ENCODE peak calls at places on chromosomes 16 and 17, in four cellular contexts. C is RWPE2, Z is hepatocyte, M is adrenal gland. L is an unnamed sample.

GRCh38 chr17:71501716-71502115 is 619.1 kb upstream of the SOX9 start:
- DNase-seq in C (no peak), Z (no peak), M (no peak), L (no peak)

GRCh38 chr16:8859913-8860881 is 8.6 kb downstream of the CARHSP1 start:
- DNase-seq in C (no peak), Z (peak; percentile 73), M (no peak), L (peak; percentile 61)

GRCh38 chr16:69396187-69397061 is 10.6 kb upstream of the TERF2 start:
- DNase-seq in C (no peak), Z (peak; percentile 95), M (peak; percentile 85), L (no peak)

GRCh38 chr17:79621151-79621940 is 10.5 kb upstream of the RBFOX3 start:
- DNase-seq in C (peak; percentile 25), Z (no peak), M (peak; percentile 3), L (peak; percentile 65)

GRCh38 chr16:86018487-86018886 is 119.5 kb downstream of the IRF8 start:
- DNase-seq in C (peak; percentile 10), Z (peak; percentile 64), M (no peak), L (peak; percentile 19)

GRCh38 chr16:66662445-66663194 is 33.9 kb downstream of the CMTM4 start:
- DNase-seq in C (no peak), Z (peak; percentile 20), M (no peak), L (no peak)

GRCh38 chr17:41775394-41776226 is 10.9 kb downstream of the JUP start:
- DNase-seq in C (no peak), Z (no peak), M (no peak), L (no peak)

GRCh38 chr17:59296190-59296589 is 35.3 kb upstream of the YPEL2 start:
- DNase-seq in C (no peak), Z (no peak), M (no peak), L (no peak)

GRCh38 chr17:78826836-78827509 is 13.6 kb downstream of the USP36 start:
- DNase-seq in C (no peak), Z (no peak), M (peak; percentile 44), L (no peak)

GRCh38 chr16:49277766-49278566 is 3.7 kb downstream of the CBLN1 start:
- DNase-seq in C (no peak), Z (no peak), M (no peak), L (no peak)

GRCh38 chr16:1108299-1109252 is 12.5 kb upstream of the C1QTNF8 start:
- DNase-seq in C (no peak), Z (no peak), M (peak; percentile 87), L (no peak)

GRCh38 chr16:46862555-46863447 is 21.4 kb upstream of the GPT2 start:
- DNase-seq in C (no peak), Z (no peak), M (no peak), L (no peak)

GRCh38 chr17:36545465-36546417 is 1.0 kb downstream of the GGNBP2 start:
- DNase-seq in C (peak; percentile 97), Z (peak; percentile 99), M (peak; percentile 97), L (peak; percentile 99)

GRCh38 chr17:8791910-8792270 is 7.3 kb downstream of the MFSD6L start:
- DNase-seq in C (no peak), Z (no peak), M (no peak), L (no peak)

GRCh38 chr16:91484-91883 is 13.5 kb downstream of the MPG start:
- DNase-seq in C (no peak), Z (peak; percentile 63), M (no peak), L (no peak)

GRCh38 chr17:72342582-72343527 is 222.0 kb downstream of the SOX9 start:
- DNase-seq in C (no peak), Z (no peak), M (no peak), L (no peak)

GRCh38 chr17:81294512-81295030 is 536 bp downstream of the SLC38A10 start:
- DNase-seq in C (no peak), Z (peak; percentile 59), M (no peak), L (peak; percentile 84)

GRCh38 chr16:28876973-28877641 is 1.2 kb upstream of the ATP2A1 start:
- DNase-seq in C (no peak), Z (no peak), M (no peak), L (no peak)

GRCh38 chr16:56301391-56301850 is 110.1 kb downstream of the GNAO1 start:
- DNase-seq in C (no peak), Z (no peak), M (no peak), L (peak; percentile 27)

GRCh38 chr17:77849203-77849602 is 109.3 kb upstream of the TNRC6C start:
- DNase-seq in C (no peak), Z (no peak), M (no peak), L (no peak)

GRCh38 chr16:57897053-57897784 is 73.7 kb downstream of the CNGB1 start:
- DNase-seq in C (no peak), Z (no peak), M (no peak), L (no peak)

GRCh38 chr16:17026600-17027242 is 444.0 kb downstream of the XYLT1 start:
- DNase-seq in C (no peak), Z (no peak), M (no peak), L (no peak)

GRCh38 chr17:39800540-39800939 is 62.8 kb downstream of the GRB7 start:
- DNase-seq in C (no peak), Z (no peak), M (no peak), L (no peak)

GRCh38 chr16:89615596-89616090 is 2.2 kb downstream of the DPEP1 start:
- DNase-seq in C (peak; percentile 76), Z (no peak), M (no peak), L (no peak)
- TF ChIP-seq CTCF in C (peak; percentile 70), Z (peak; percentile 64), M (peak; percentile 56), L (peak; percentile 86)

GRCh38 chr17:5913641-5914040 is 156.5 kb upstream of the WSCD1 start:
- DNase-seq in C (no peak), Z (no peak), M (no peak), L (no peak)

GRCh38 chr17:5911919-5912318 is 158.3 kb upstream of the WSCD1 start:
- DNase-seq in C (no peak), Z (no peak), M (no peak), L (no peak)

GRCh38 chr17:5919104-5919503 is 151.1 kb upstream of the WSCD1 start:
- DNase-seq in C (no peak), Z (no peak), M (no peak), L (peak; percentile 13)

GRCh38 chr17:5912927-5913565 is 157.1 kb upstream of the WSCD1 start:
- DNase-seq in C (no peak), Z (no peak), M (no peak), L (no peak)

DNA sequence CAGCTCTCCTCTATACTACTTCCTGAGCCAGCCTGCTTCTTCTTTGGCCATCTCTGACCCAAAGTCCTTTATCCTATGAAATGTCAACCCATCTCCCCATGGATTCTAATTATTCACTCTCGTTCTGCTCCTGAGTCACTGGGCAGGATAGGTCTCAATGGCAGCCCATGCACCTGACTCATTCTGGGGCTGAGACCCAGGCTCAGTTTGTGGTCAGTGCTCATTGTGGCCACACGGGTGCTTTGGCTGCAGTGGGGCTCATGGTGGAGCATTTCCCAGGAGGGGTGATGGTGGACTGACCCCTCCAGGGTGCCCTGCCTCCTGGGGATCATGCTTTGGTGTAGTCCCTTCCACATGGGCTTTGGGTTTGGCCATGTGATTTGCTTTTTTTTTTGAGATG is 154.8 kb upstream of the WSCD1 start:
- DNase-seq in C (no peak), Z (no peak), M (no peak), L (no peak)
- TF ChIP-seq CTCF in C (no peak), Z (no peak), M (no peak), L (no peak)

GRCh38 chr17:75759457-75759856 is 5.5 kb downstream of the GALK1 start:
- DNase-seq in C (peak; percentile 68), Z (peak; percentile 35), M (no peak), L (peak; percentile 46)

GRCh38 chr17:75755990-75756389 is 9.0 kb downstream of the GALK1 start:
- DNase-seq in C (no peak), Z (no peak), M (no peak), L (no peak)

GRCh38 chr17:75757086-75757681 is 7.8 kb downstream of the GALK1 start:
- DNase-seq in C (peak; percentile 74), Z (no peak), M (no peak), L (no peak)

GRCh38 chr17:75756451-75757085 is 8.4 kb downstream of the GALK1 start:
- DNase-seq in C (peak; percentile 74), Z (no peak), M (no peak), L (no peak)

DNA sequence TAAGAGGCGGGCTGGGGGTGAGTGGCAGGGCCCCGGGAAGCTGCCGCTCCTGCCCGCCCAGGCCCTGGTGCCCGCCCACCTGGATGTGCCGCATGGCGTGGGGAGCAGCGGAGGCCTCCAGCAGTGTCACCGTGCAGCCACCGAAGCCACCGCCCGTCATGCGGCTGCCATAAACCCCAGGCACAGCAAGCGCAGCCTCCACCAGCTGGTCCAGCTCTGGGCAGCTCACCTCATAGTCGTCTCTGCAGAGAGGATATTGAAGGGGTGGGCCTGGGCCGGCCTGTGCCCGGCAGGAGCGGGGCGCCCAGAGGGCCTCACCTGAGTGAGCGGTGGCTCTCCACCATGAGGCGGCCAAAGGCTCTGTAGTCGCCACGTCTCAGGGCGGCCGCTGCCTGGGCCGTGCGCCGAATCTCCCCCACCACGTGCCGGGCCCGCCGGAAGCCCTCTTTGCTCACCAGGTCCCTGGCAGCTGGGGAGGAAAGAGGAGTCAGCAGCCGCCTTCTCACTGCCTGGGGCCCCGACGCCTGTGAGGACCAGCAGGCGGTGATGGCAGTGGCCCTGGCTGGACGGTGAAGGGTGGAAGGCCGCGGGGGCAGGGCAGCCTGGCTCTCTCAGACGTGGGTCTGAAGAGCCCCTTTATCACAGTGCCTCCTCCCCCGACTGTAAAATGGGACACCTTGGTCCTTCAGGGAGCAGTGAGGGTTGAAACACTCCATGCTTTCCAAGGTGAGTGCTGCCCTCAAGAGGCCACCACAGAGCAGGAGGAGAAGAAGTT is 6.7 kb downstream of the GALK1 start:
- DNase-seq in C (peak; percentile 73), Z (no peak), M (no peak), L (no peak)
- TF ChIP-seq CTCF in C (peak; percentile 35), Z (peak; percentile 23), M (no peak), L (peak; percentile 67)

GRCh38 chr16:12229759-12230594 is 253.4 kb downstream of the SNX29 start:
- DNase-seq in C (no peak), Z (peak; percentile 32), M (no peak), L (no peak)

GRCh38 chr16:12225816-12226480 is 249.4 kb downstream of the SNX29 start:
- DNase-seq in C (no peak), Z (no peak), M (no peak), L (no peak)

GRCh38 chr16:12228079-12228606 is 251.6 kb downstream of the SNX29 start:
- DNase-seq in C (no peak), Z (no peak), M (no peak), L (no peak)

GRCh38 chr16:12231666-12232065 is 255.1 kb downstream of the SNX29 start:
- DNase-seq in C (no peak), Z (no peak), M (no peak), L (no peak)

DNA sequence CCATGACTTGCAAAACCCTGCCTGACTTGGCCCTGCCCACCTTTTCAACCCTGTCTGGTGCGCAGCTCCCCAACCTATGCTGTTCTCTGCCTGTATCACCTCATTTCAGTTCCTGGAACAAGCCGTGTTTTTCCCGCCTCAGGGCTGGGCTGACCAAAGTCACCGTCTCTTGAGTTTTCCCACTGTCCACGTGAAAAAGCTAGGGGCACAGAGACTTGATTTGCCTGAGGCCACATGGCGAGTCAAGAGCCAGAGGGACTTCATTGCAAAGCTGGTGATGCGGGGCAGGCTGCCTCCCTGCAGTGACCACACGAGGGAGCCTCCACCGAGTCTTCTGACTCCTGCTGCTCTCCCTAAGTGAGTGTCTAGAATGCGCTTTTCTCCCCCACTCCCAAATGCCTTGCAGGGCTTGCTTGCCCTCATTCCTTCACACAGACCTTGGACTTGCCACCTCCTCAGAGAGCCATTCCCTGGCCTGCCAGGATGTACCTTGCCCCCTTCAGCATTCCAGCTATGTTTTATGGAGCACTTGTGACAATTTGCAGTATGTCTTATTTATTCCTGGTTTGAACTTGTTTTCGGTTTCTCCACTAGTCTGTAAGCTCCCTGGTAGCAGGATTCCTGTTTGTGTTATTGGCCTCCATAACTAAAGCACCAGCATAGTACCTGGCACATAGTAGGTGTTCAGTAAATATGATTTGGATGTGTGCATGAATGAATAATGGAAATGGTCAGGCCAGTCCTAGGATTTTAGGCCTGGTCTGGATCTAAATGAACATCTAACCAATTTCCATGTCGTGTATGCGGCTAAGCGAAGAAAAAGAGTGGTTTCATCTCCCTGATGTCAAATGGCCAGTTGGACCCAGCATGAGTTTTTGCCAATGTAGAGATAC is 252.3 kb downstream of the SNX29 start:
- DNase-seq in C (no peak), Z (peak; percentile 85), M (peak; percentile 18), L (no peak)
- TF ChIP-seq CTCF in C (peak; percentile 76), Z (peak; percentile 74), M (peak; percentile 10), L (peak; percentile 87)

L was measured in chondrocyte.